ENCODE peak calls at places on chromosomes 13 and 19, in six cellular contexts. D, X, H, L, G and K are unnamed samples. For H3K4me1, the result is how much of the 10 kb centered on the place peaks cover.

GRCh38 chr13:65188691-65189090 is 2041.4 kb downstream of the PCDH9 start:
- DNase-seq in G (no peak), L (no peak), H (no peak), X (no peak), D (no peak), K (peak)

GRCh38 chr13:28728642-28729041 is 9.9 kb upstream of the SLC46A3 start:
- DNase-seq in H (no peak), L (peak), D (no peak), X (no peak), G (no peak), K (no peak)

GRCh38 chr13:34076943-34077703 is 259.2 kb downstream of the RFC3 start:
- DNase-seq in L (peak), G (no peak), X (no peak), D (no peak), H (peak), K (peak)

GRCh38 chr13:112861876-112862615 is 107.0 kb upstream of the MCF2L start:
- DNase-seq in D (no peak), X (peak), H (no peak), G (no peak), L (no peak), K (no peak)

GRCh38 chr19:16111160-16111908 is at the start of gene RAB8A:
- DNase-seq in H (peak), G (peak), X (peak), L (peak), D (peak), K (peak)

GRCh38 chr19:3604987-3605343 is 1.7 kb downstream of the TBXA2R start:
- DNase-seq in X (peak), G (no peak), H (no peak), D (no peak), L (no peak), K (no peak)

GRCh38 chr19:2315818-2316353 is 7.9 kb upstream of the LINGO3 start:
- DNase-seq in G (no peak), D (no peak), H (peak), L (peak), X (no peak), K (peak)

GRCh38 chr19:33241530-33242101 is 16.0 kb upstream of the SLC7A10 start:
- DNase-seq in G (no peak), D (peak), X (no peak), H (peak), L (no peak), K (peak)

GRCh38 chr19:19043881-19044280 is 10.5 kb downstream of the ARMC6 start:
- DNase-seq in G (no peak), X (no peak), D (peak), L (no peak), H (no peak), K (no peak)

GRCh38 chr13:59345316-59345715 is 818.4 kb downstream of the DIAPH3 start:
- DNase-seq in D (no peak), L (no peak), X (no peak), G (no peak), H (no peak), K (no peak)

GRCh38 chr13:93235258-93236015 is 8.8 kb downstream of the GPC6 start:
- DNase-seq in D (no peak), L (no peak), X (no peak), H (no peak), G (no peak), K (no peak)

GRCh38 chr13:44768233-44768632 is 192.1 kb upstream of the TSC22D1 start:
- DNase-seq in H (no peak), X (no peak), L (no peak), D (no peak), G (no peak), K (no peak)

GRCh38 chr13:44436589-44437337 is 63.1 kb downstream of the SERP2 start:
- DNase-seq in G (peak), X (peak), D (peak), H (peak), L (peak), K (peak)

GRCh38 chr13:75530536-75530935 is 7.1 kb downstream of the COMMD6 start:
- DNase-seq in D (no peak), H (no peak), L (no peak), G (no peak), X (no peak), K (no peak)
- H3K27ac ChIP-seq in D (no peak), H (no peak), L (no peak), G (no peak), X (no peak), K (no peak)

DNA sequence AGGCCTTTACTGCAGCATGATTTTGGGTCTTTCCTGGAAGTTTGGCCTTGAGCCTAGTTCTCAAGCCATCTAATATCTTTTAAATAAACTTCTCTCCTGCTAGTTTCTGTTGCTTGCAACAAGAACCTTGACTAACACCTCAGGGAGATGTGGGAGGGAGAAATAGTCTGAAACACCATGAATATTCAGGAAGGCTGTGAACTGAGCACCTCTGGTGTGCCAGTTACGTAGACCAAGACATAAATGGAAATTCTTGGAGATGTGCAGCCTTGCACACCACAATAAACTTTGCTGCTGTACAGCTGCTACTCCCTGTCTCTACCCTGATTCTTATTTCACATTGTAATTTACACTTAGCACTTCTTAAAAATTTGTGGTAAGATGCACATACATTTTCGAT is 86.9 kb upstream of the SPATA13 start:
- DNase-seq in X (no peak), H (no peak), L (no peak), G (no peak), D (no peak), K (no peak)
- H3K4me1 ChIP-seq in X (under half), H (under half), L (under half), G (under half), D (under half), K (under half)

GRCh38 chr13:30572859-30573275 is 44.9 kb upstream of the USPL1 start:
- DNase-seq in X (no peak), D (no peak), L (peak), G (no peak), H (peak), K (peak)
- H3K4me3 ChIP-seq in X (peak), D (peak), L (no peak), G (no peak), H (peak), K (peak)

DNA sequence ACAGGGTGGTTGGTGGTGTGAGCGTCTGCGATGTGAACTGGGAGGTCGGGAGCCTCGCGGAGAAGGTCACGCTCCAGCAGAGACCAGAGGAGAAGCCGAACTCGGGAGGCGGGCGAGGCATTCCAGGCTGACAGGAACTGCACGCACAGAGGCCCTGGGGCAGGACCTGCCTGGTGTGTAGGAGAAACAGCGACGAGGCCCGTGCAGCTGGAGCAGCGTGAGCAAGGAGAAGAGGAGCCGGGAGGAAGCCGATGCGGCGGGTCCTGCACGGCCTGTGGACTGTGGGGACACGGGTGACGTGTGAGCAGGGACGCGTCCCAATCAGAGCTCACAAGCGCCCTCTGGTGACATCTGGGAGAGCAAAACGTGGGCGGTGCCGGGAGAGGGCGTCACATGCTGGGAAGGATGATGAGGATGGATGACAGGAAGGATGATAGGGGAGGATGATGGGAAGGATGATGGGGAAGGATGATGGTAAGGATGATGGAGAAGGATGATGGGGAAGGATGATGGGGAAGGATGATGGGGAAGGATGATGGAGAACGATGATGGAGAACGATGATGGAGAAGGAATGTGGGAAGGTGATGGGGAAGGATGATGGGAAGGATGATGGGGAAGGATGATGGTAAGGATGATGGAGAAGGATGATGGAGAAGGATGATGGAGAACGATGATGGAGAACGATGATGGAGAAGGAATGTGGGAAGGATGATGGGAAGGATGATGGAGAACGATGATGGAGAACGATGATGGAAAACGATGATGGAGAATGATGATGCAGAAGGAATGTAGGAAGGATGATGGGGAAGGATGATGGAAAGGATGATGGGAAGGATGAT is 16.1 kb upstream of the MADCAM1 start:
- DNase-seq in L (peak), G (no peak), D (peak), X (peak), H (peak), K (no peak)
- H3K27ac ChIP-seq in L (no peak), G (no peak), D (no peak), X (peak), H (no peak), K (no peak)

GRCh38 chr19:12838893-12839656 is 760 bp downstream of the MAST1 start:
- DNase-seq in G (no peak), D (no peak), X (no peak), L (no peak), H (peak), K (no peak)

GRCh38 chr19:12840091-12841079 is 2.1 kb downstream of the MAST1 start:
- DNase-seq in G (peak), D (peak), X (no peak), L (peak), H (peak), K (peak)

GRCh38 chr19:12836529-12836863 is 1.8 kb upstream of the MAST1 start:
- DNase-seq in D (no peak), L (no peak), X (no peak), G (no peak), H (no peak), K (no peak)

GRCh38 chr19:12837225-12837624 is 1.1 kb upstream of the MAST1 start:
- DNase-seq in D (no peak), L (no peak), H (peak), X (no peak), G (no peak), K (no peak)

DNA sequence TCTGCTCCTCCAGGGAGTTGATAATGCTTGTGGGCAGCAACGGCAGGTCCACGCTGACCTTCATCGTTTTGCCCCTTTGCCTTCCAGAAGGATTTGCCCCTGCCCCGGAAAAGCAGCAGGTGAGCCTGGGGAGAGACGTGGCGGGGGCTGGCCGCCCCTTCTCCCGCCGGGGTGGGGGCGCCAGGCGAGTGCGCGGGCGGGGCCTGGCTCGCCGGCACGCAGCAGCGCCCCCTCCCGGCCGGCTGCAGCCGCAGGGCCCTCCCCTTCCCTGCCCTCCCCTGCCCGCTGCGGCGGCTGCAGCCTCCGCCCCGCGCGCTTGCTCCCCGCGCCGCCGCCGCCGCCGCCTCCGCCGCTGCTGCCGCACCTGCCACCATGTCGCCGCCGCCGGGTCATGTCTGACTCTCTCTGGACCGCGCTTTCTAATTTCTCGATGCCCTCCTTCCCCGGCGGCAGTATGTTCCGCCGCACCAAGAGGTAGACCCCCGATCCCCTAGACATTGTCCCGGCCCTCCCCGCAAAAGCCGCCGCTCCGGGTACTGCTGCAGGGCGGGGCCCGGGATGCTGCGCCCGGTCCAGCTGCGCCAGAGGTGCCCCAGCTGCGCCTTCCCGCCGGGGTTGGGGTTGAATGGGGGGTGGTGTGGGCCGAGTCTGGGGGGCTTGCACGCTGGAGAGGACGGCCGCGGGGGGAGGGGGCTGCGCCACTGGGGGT is at the start of gene MAST1:
- DNase-seq in L (peak), H (peak), X (no peak), G (no peak), D (no peak), K (peak)
- H3K4me1 ChIP-seq in L (under half), H (under half), X (under half), G (under half), D (under half), K (under half)

GRCh38 chr13:79710376-79710775 is 229.4 kb downstream of the NDFIP2 start:
- DNase-seq in D (no peak), L (no peak), H (no peak), G (no peak), X (no peak), K (peak)

GRCh38 chr13:79711631-79712030 is 230.7 kb downstream of the NDFIP2 start:
- DNase-seq in D (no peak), H (no peak), L (no peak), X (no peak), G (no peak), K (no peak)

GRCh38 chr13:79716191-79716590 is 235.2 kb downstream of the NDFIP2 start:
- DNase-seq in H (no peak), D (no peak), L (no peak), X (no peak), G (no peak), K (no peak)
- H3K4me3 ChIP-seq in H (no peak), D (no peak), L (no peak), X (no peak), G (no peak), K (no peak)

DNA sequence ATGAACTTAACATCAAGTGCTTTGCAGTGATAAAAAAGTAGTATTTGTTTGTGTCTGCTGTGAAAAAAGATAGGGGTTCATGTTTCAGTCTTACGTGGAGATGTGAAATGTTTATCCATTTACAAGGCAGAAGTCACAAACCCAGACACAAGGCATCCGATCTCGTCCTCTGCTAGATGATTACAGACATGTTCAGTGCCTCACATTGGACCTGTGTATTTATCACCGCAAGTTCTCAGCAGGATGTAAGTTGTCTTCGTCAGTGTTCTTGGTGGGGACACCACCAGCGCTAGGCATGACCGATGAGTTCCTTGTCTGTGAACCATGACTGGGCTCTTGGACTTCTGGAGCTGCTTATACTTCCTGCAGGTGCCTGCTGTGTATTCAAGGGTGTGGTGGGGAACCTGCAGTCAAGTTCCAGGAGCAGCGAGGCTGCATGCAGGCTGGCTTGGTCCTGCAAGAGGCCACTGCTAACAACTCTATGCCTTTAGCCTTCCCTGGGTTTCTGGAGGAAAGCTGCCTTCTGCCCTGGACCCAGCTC is 105.4 kb downstream of the URI1 start:
- DNase-seq in G (no peak), H (no peak), D (no peak), L (no peak), X (no peak), K (no peak)
- H3K27ac ChIP-seq in G (no peak), H (no peak), D (no peak), L (no peak), X (no peak), K (no peak)